ENCODE peak calls at places on chromosomes 12 and 14, in six cellular contexts. F is foreskin melanocyte; D is fibroblast of lung; X is NCI-H1105 treated with DMSO at 0.1 percent for 48 hours; Z is activated CD4-positive, alpha-beta T cell treated with anti-CD3 and anti-CD28 coated beads, Interleukin-2, amount 50 U/mL, for 4 hours; A is stimulated activated CD4-positive, alpha-beta T cell treated with anti-CD3 and anti-CD28 coated beads, TNF-alpha, amount 100 ng/mL, for 48 hours. H is an unnamed sample.

GRCh38 chr12:121580959-121581680 is at the start of gene KDM2B:
- DNase-seq in A (no peak), Z (peak; percentile 13), D (peak; percentile 64), F (peak; percentile 77), X (no peak), H (peak; percentile 56)

GRCh38 chr14:21924479-21924878 is 250.9 kb upstream of the OR4E1 start:
- DNase-seq in F (no peak), D (no peak), X (no peak), A (no peak), Z (peak; percentile 29), H (no peak)

GRCh38 chr12:89135976-89136634 is 216.2 kb downstream of the DUSP6 start:
- DNase-seq in D (peak; percentile 66), A (no peak), F (no peak), Z (no peak), X (no peak), H (no peak)

GRCh38 chr12:132559652-132560420 is 50.5 kb downstream of the LRCOL1 start:
- DNase-seq in D (peak; percentile 37), F (no peak), X (peak; percentile 61), Z (no peak), A (no peak), H (peak; percentile 89)

GRCh38 chr14:81051547-81051946 is 96.1 kb downstream of the TSHR start:
- DNase-seq in Z (no peak), A (no peak), D (no peak), X (no peak), F (no peak), H (no peak)

GRCh38 chr12:3795096-3795799 is 42.3 kb upstream of the CRACR2A start:
- DNase-seq in F (no peak), Z (no peak), A (no peak), D (peak; percentile 11), X (peak; percentile 91), H (no peak)

GRCh38 chr14:24273422-24273998 is 2.1 kb upstream of the RABGGTA start:
- DNase-seq in Z (no peak), A (no peak), X (no peak), F (no peak), D (no peak), H (no peak)

GRCh38 chr12:4307593-4308333 is 13.2 kb upstream of the TIGAR start:
- DNase-seq in X (peak; percentile 82), A (no peak), D (peak; percentile 76), F (peak; percentile 38), Z (no peak), H (peak; percentile 89)

GRCh38 chr12:53230971-53231858 is 794 bp downstream of the RARG start:
- DNase-seq in X (no peak), A (no peak), Z (no peak), F (no peak), D (no peak), H (no peak)

GRCh38 chr12:131452444-131452860 is 258.4 kb upstream of the SFSWAP start:
- DNase-seq in X (no peak), A (peak; percentile 5), Z (no peak), D (no peak), F (no peak), H (no peak)

GRCh38 chr14:23307146-23307447 is 464 bp downstream of the BCL2L2 start:
- DNase-seq in Z (no peak), F (no peak), X (no peak), A (no peak), D (no peak), H (no peak)

GRCh38 chr12:49631336-49631907 is 8.1 kb downstream of the PRPF40B start:
- DNase-seq in Z (no peak), A (no peak), D (no peak), F (no peak), X (no peak), H (no peak)